ENCODE peak calls at places on chromosome 5, in eight cellular contexts. A is EH; P is PC-3; O is A172; W is stromal cell of bone marrow; D is activated CD4-positive, alpha-beta T cell treated with anti-CD3 and anti-CD28 coated beads for 24 hours; F is mucosa of descending colon; X is activated CD4-positive, alpha-beta memory T cell treated with anti-CD3 and anti-CD28 coated beads, Interleukin-2, amount 10 ng/mL, durations not matched to agents 7 days and 5 days. Y is an unnamed sample.

GRCh38 chr5:14838396-14839319 is 32.9 kb downstream of the ANKH start:
- DNase-seq in P (no peak), F (no peak), O (no peak), W (no peak), D (no peak), A (no peak), X (no peak), Y (no peak)

GRCh38 chr5:119287547-119288073 is 68.2 kb upstream of the TNFAIP8 start:
- DNase-seq in O (peak; percentile 32), X (peak; percentile 61), A (peak; percentile 41), P (peak; percentile 64), W (no peak), D (no peak), F (peak; percentile 43), Y (no peak)

GRCh38 chr5:72392326-72392733 is 72.2 kb downstream of the PTCD2 start:
- DNase-seq in D (no peak), X (no peak), F (no peak), O (no peak), P (peak; percentile 70), W (no peak), A (peak; percentile 59), Y (no peak)

GRCh38 chr5:143581649-143582048 is 178.2 kb upstream of the NR3C1 start:
- DNase-seq in A (no peak), P (no peak), X (no peak), O (no peak), F (no peak), D (no peak), W (no peak), Y (no peak)

GRCh38 chr5:132228241-132229035 is 785 bp upstream of the P4HA2 start:
- DNase-seq in P (no peak), W (no peak), X (no peak), F (no peak), O (no peak), D (no peak), A (no peak), Y (no peak)

GRCh38 chr5:169914766-169915165 is 65.5 kb downstream of the INSYN2B start:
- DNase-seq in O (peak; percentile 18), W (peak; percentile 22), P (no peak), D (no peak), F (no peak), A (peak; percentile 79), X (no peak), Y (no peak)

GRCh38 chr5:56815657-56816545 is 552 bp downstream of the MAP3K1 start:
- DNase-seq in X (peak; percentile 58), F (peak; percentile 73), D (peak; percentile 23), A (peak; percentile 64), W (no peak), P (no peak), O (peak; percentile 33), Y (peak; percentile 34)

GRCh38 chr5:159510282-159510681 is 180.0 kb upstream of the IL12B start:
- DNase-seq in W (peak; percentile 45), O (peak; percentile 71), X (no peak), F (peak; percentile 63), A (peak; percentile 98), P (peak; percentile 83), D (no peak), Y (no peak)

GRCh38 chr5:14178671-14179211 is 35.6 kb downstream of the TRIO start:
- DNase-seq in D (no peak), W (peak; percentile 94), O (peak; percentile 92), X (no peak), A (peak; percentile 85), P (peak; percentile 87), F (no peak), Y (no peak)

GRCh38 chr5:7628820-7629219 is 222.1 kb downstream of the CFAP90 start:
- DNase-seq in W (no peak), O (no peak), X (no peak), A (no peak), D (no peak), F (no peak), P (no peak), Y (no peak)

GRCh38 chr5:4191024-4191423 is 595.4 kb downstream of the IRX1 start:
- DNase-seq in W (no peak), D (no peak), X (peak; percentile 18), F (no peak), A (no peak), O (no peak), P (no peak), Y (no peak)

GRCh38 chr5:160833806-160834205 is 18.2 kb downstream of the ATP10B start:
- DNase-seq in W (peak; percentile 25), O (no peak), F (no peak), P (no peak), X (no peak), A (no peak), D (no peak), Y (no peak)

GRCh38 chr5:139654875-139655491 is 6.8 kb downstream of the CXXC5 start:
- DNase-seq in P (no peak), O (no peak), A (no peak), F (peak; percentile 51), X (no peak), W (no peak), D (no peak), Y (peak; percentile 66)

GRCh38 chr5:6687501-6687900 is 25.7 kb upstream of the TENT4A start:
- DNase-seq in P (no peak), A (no peak), W (no peak), O (no peak), D (no peak), F (no peak), X (no peak), Y (no peak)

GRCh38 chr5:41925555-41925946 is 470 bp downstream of the FBXO4 start:
- DNase-seq in D (peak; percentile 7), A (peak; percentile 62), O (peak; percentile 50), P (peak; percentile 58), W (no peak), X (peak; percentile 31), F (peak; percentile 56), Y (peak; percentile 27)

GRCh38 chr5:102222772-102223171 is 73.3 kb downstream of the SLCO4C1 start:
- DNase-seq in P (peak; percentile 25), F (no peak), X (no peak), W (no peak), A (no peak), D (no peak), O (no peak), Y (no peak)

GRCh38 chr5:93330506-93330905 is 250.5 kb downstream of the NR2F1-AS1 start:
- DNase-seq in A (no peak), D (no peak), F (no peak), P (peak; percentile 82), W (no peak), X (no peak), O (no peak), Y (no peak)

GRCh38 chr5:40914835-40915234 is 5.5 kb downstream of the C7 start:
- DNase-seq in X (no peak), D (no peak), A (peak; percentile 49), F (no peak), W (peak; percentile 36), O (peak; percentile 26), P (no peak), Y (no peak)

GRCh38 chr5:6557807-6558575 is 74.9 kb downstream of the NSUN2 start:
- DNase-seq in F (no peak), D (no peak), X (no peak), A (no peak), O (no peak), P (no peak), W (no peak), Y (no peak)

GRCh38 chr5:26012078-26012477 is 1026.3 kb downstream of the CDH9 start:
- DNase-seq in W (no peak), O (no peak), A (no peak), P (no peak), D (no peak), X (no peak), F (no peak), Y (no peak)

GRCh38 chr5:107422494-107422893 is 248.2 kb downstream of the EFNA5 start:
- DNase-seq in X (no peak), A (no peak), F (no peak), D (no peak), O (no peak), P (no peak), W (no peak), Y (no peak)

GRCh38 chr5:43038523-43038989 is 1.6 kb downstream of the ANXA2R start:
- DNase-seq in W (no peak), P (peak; percentile 64), A (no peak), F (peak; percentile 67), D (no peak), O (no peak), X (peak; percentile 57), Y (no peak)

GRCh38 chr5:180869587-180869986 is 8.5 kb upstream of the ZFP62 start:
- DNase-seq in W (no peak), P (peak; percentile 1), A (no peak), D (no peak), F (no peak), O (no peak), X (no peak), Y (no peak)

GRCh38 chr5:6737043-6737941 is 24.1 kb downstream of the TENT4A start:
- DNase-seq in O (no peak), D (no peak), F (no peak), A (no peak), P (no peak), X (no peak), W (no peak), Y (no peak)

GRCh38 chr5:17831279-17831678 is 197.0 kb downstream of the TAF11L14 start:
- DNase-seq in A (no peak), O (no peak), P (no peak), W (no peak), X (no peak), D (no peak), F (no peak), Y (no peak)

GRCh38 chr5:33401482-33402390 is 39.0 kb upstream of the TARS1 start:
- DNase-seq in A (peak; percentile 95), D (no peak), O (peak; percentile 89), F (no peak), P (peak; percentile 90), X (no peak), W (peak; percentile 16), Y (no peak)

GRCh38 chr5:177312649-177313181 is 1.0 kb upstream of the MXD3 start:
- DNase-seq in A (no peak), D (no peak), F (peak; percentile 79), W (no peak), X (peak; percentile 72), P (peak; percentile 81), O (peak; percentile 75), Y (no peak)

GRCh38 chr5:130652178-130652577 is 512.9 kb downstream of the HINT1 start:
- DNase-seq in A (peak; percentile 39), P (peak; percentile 94), O (peak; percentile 52), D (no peak), F (no peak), W (peak; percentile 59), X (no peak), Y (no peak)

GRCh38 chr5:32494827-32495226 is 50.3 kb upstream of the ZFR start:
- DNase-seq in D (no peak), A (no peak), P (no peak), X (no peak), O (no peak), W (no peak), F (no peak), Y (no peak)

GRCh38 chr5:154642499-154643245 is 112.5 kb upstream of the LARP1 start:
- DNase-seq in F (no peak), O (no peak), D (no peak), P (peak; percentile 56), A (peak; percentile 42), W (no peak), X (no peak), Y (no peak)

GRCh38 chr5:141992349-141992963 is 20.4 kb downstream of the GNPDA1 start:
- DNase-seq in F (no peak), D (peak; percentile 72), P (peak; percentile 80), X (peak; percentile 79), O (peak; percentile 75), A (peak; percentile 67), W (peak; percentile 40), Y (peak; percentile 84)

GRCh38 chr5:138697720-138698360 is 55.4 kb upstream of the CTNNA1 start:
- DNase-seq in O (no peak), P (no peak), W (no peak), A (no peak), X (no peak), D (no peak), F (no peak), Y (no peak)

GRCh38 chr5:143448518-143448917 is 45.0 kb upstream of the NR3C1 start:
- DNase-seq in O (no peak), X (no peak), D (no peak), A (no peak), F (no peak), W (no peak), P (no peak), Y (no peak)

GRCh38 chr5:13477118-13477737 is 467.3 kb downstream of the DNAH5 start:
- DNase-seq in A (peak; percentile 20), D (no peak), X (no peak), O (peak; percentile 90), F (no peak), W (peak; percentile 14), P (peak; percentile 92), Y (no peak)